ENCODE peak calls at places on chromosomes 1 and 21, in seven cellular contexts. A is brain microvascular endothelial cell; C is tibial artery; U is lower lobe of right lung; T is ovary; N is dorsolateral prefrontal cortex; F is CD8-positive, alpha-beta memory T cell. L is an unnamed sample.
A peak's percentile ranks its signal among the peaks of the same experiment; 100 is the strongest.

GRCh38 chr1:166944186-166944967 is 31.0 kb downstream of the ILDR2 start:
- DNase-seq in A (peak; percentile 79), C (no peak), U (no peak), T (no peak), N (no peak), F (no peak), L (no peak)

GRCh38 chr21:43827015-43827611 is 37.7 kb downstream of the RRP1 start:
- DNase-seq in A (peak; percentile 78), C (no peak), U (no peak), T (no peak), N (no peak), F (no peak), L (no peak)

GRCh38 chr1:60068393-60069045 is 5.1 kb downstream of the C1orf87 start:
- DNase-seq in A (peak; percentile 72), C (no peak), U (no peak), T (no peak), N (no peak), F (no peak), L (no peak)

GRCh38 chr1:232571523-232571922 is 58.4 kb downstream of the SIPA1L2 start:
- DNase-seq in A (no peak), C (no peak), U (no peak), T (no peak), N (no peak), F (no peak), L (no peak)

GRCh38 chr1:204354579-204354978 is 5.2 kb downstream of the PLEKHA6 start:
- DNase-seq in A (no peak), C (no peak), U (no peak), T (no peak), N (no peak), F (no peak), L (no peak)

GRCh38 chr1:26780344-26780957 is 7.3 kb upstream of the PIGV start:
- DNase-seq in A (no peak), C (no peak), U (no peak), T (peak; percentile 18), N (peak; percentile 43), F (no peak), L (no peak)

GRCh38 chr1:6353605-6353947 is 40.0 kb downstream of the ACOT7 start:
- DNase-seq in A (no peak), C (no peak), U (no peak), T (no peak), N (no peak), F (no peak), L (no peak)

GRCh38 chr1:154546264-154547043 is 12.0 kb downstream of the UBE2Q1 start:
- DNase-seq in A (peak; percentile 38), C (peak; percentile 34), U (peak; percentile 73), T (peak; percentile 46), N (peak; percentile 15), F (peak; percentile 30), L (no peak)

GRCh38 chr1:214188835-214189234 is 92.1 kb upstream of the SMYD2 start:
- DNase-seq in A (no peak), C (no peak), U (no peak), T (no peak), N (no peak), F (no peak), L (no peak)

GRCh38 chr21:25002676-25003075 is 604.6 kb downstream of the MRPL39 start:
- DNase-seq in A (no peak), C (no peak), U (no peak), T (no peak), N (no peak), F (no peak), L (no peak)

DNA sequence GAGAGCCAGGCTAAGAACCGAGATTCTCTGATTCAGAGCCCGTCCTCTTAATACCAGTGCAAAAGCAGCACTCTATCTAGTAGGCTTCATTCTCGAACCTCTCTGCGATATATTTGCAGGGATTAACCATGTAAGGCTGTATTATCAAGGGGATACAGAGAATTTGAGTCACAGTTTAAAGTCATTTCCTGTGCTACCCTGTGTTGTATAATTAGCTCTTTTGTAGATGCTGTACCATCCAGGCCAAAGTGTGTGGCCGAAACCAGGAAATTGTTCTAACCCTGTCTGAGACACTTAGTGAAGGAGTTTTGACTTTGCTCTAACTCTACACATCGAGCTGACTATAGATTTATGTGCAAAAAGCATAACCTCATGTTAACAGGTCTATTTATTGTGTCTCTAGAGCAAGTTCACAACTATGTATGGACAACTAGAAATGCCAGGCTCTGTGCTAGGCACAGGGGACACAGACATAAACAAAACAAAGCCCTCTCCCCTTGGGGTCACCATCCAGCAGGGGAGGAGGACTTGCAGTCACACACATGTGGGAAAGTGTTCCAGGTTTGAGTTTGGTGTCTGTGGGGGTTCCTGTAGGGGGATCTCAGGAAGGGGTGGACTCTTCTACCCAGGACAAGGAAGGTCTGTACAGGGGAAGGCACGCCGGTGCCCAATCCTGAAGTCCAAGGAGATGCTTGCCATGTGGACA is 182.2 kb downstream of the DHRS3 start:
- DNase-seq in A (peak; percentile 67), C (no peak), U (no peak), T (no peak), N (no peak), F (no peak), L (no peak)
- H3K27ac ChIP-seq in A (peak overlapping the region; percentile 100), C (peak overlapping the region; percentile 83), U (peak overlapping the region; percentile 43), T (no peak overlapping the region), N (peak overlapping the region; percentile 79), F (peak overlapping the region; percentile 3), L (peak overlapping the region; percentile 28)

DNA sequence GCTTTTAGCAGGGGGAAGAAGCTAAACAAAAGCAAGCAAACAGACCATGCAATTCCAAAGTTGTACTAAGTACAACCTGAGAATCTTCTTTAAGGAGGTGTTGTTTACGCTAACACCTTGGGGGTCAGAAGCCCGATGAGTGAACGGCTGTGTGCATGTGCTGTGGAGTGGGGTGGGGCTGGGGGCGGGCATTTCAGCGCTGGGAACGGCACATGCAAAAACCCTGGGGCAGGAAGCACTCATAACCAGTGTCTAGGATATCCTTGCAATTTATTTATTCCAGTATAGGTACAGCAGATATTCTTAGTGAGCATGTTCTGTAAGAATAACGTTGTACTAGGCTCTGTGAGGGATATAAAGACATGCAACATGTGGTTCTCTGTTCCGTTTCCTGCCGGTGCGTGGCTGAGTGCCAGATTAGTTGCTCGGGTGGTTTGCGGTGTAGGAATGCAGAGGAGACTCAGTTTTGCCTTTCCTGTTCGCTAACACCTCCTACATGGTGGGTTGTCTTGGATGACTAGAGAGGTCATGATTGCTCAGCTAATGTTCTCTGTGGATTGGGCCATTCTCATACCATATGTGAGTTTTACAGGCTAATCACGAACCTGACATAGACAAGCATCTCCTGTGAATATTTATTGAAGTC is 3.7 kb downstream of the FASLG start:
- DNase-seq in A (peak; percentile 81), C (peak; percentile 43), U (peak; percentile 66), T (no peak), N (no peak), F (peak; percentile 73), L (no peak)
- H3K27ac ChIP-seq in A (no peak overlapping the region), C (no peak overlapping the region), U (no peak overlapping the region), T (no peak overlapping the region), N (no peak overlapping the region), F (no peak overlapping the region), L (no peak overlapping the region)

DNA sequence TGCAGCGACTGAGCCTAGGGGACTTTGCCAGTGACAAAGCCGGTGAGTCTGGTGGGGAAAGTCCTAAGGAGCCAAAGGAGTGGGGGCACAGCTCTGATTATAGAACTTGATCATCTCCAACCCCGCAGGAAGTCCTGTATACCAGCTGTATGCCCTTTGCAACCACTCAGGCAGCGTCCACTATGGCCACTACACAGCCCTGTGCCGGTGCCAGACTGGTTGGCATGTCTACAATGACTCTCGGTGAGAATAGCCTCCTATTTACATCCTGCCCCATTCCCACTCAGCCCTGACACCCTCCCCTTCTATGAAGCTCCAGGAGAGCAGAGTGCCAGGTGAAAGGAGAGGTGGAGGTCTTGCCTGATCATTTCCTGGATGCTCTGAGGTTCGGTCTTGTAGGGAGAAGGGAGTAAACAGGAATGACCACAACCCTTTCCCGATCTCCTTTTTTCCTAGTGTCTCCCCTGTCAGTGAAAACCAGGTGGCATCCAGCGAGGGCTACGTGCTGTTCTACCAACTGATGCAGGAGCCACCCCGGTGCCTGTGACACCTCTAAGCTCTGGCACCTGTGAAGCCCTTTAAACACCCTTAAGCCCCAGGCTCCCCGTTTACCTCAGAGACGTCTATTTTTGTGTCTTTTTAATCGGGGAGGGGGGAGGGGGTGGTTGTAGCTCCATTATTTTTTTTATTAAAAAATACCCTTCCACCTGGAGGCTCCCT is 1.2 kb upstream of the PPOX start:
- DNase-seq in A (no peak), C (no peak), U (no peak), T (no peak), N (no peak), F (no peak), L (no peak)
- H3K27ac ChIP-seq in A (peak overlapping the region; percentile 94), C (peak overlapping the region; percentile 95), U (peak overlapping the region; percentile 94), T (no peak overlapping the region), N (peak overlapping the region; percentile 91), F (peak overlapping the region; percentile 95), L (peak overlapping the region; percentile 86)

GRCh38 chr21:22223385-22223784 is 1225.2 kb downstream of the NCAM2 start:
- DNase-seq in A (no peak), C (no peak), U (no peak), T (no peak), N (no peak), F (no peak), L (no peak)
- H3K27ac ChIP-seq in A (no peak overlapping the region), C (no peak overlapping the region), U (no peak overlapping the region), T (no peak overlapping the region), N (no peak overlapping the region), F (no peak overlapping the region), L (no peak overlapping the region)

GRCh38 chr1:230807029-230807428 is 59.8 kb downstream of the CAPN9 start:
- DNase-seq in A (no peak), C (peak; percentile 56), U (no peak), T (no peak), N (peak; percentile 53), F (no peak), L (peak; percentile 95)
- H3K27ac ChIP-seq in A (no peak overlapping the region), C (peak overlapping the region; percentile 73), U (no peak overlapping the region), T (no peak overlapping the region), N (peak overlapping the region; percentile 96), F (no peak overlapping the region), L (peak overlapping the region; percentile 98)

GRCh38 chr1:66954208-66954607 is 29.4 kb downstream of the MIER1 start:
- DNase-seq in A (no peak), C (no peak), U (no peak), T (no peak), N (no peak), F (no peak), L (no peak)

DNA sequence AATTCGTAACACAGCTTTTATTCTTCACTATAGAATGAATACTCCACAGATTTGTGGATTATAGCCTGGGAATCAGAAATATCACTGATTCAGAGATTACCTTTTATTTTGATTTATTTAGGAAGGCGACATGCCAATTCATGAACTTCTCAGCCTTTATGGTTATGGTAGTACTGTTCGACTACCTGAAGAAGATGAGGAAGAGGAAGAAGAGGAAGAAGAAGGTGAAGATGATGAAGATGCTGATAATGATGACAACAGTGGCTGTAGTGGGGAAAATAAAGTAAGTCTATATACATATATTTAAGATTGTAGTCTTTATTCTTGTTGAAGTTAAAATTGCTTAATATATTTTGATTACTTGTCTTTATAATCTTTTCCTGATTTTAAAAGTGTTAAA is 33.1 kb downstream of the MIER1 start:
- DNase-seq in A (no peak), C (no peak), U (no peak), T (no peak), N (no peak), F (no peak), L (no peak)
- H3K27ac ChIP-seq in A (no peak overlapping the region), C (no peak overlapping the region), U (no peak overlapping the region), T (no peak overlapping the region), N (no peak overlapping the region), F (no peak overlapping the region), L (no peak overlapping the region)

DNA sequence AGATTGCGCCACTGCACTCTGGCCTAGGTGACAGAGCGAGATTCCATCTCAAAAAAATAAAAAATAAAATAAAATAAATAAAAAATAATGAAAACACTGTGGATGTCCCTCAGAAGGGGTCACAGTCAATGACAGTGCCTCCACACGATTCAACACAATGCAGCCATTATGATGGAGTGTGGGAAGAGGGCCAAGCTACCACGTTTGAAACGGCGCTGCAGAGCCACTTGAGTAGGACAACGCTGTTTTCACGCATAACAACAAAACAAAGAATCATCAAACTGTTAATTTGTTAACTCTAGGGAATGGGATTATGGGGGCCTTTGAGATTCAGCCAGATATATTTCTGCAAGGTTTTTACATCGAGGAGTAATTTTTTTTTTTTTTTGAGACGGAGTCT is 36.5 kb downstream of the NKAIN1 start:
- DNase-seq in A (no peak), C (no peak), U (no peak), T (no peak), N (no peak), F (no peak), L (peak; percentile 32)
- H3K27ac ChIP-seq in A (no peak overlapping the region), C (no peak overlapping the region), U (no peak overlapping the region), T (no peak overlapping the region), N (peak overlapping the region; percentile 97), F (no peak overlapping the region), L (peak overlapping the region; percentile 92)